ENCODE peak calls at places on chromosomes 5 and 9, in six cellular contexts. One of them, this sample, is unnamed.

GRCh38 chr9:107710552-107710951 is 221.0 kb upstream of the KLF4 start:
- DNase-seq in omental fat pad: no peak
- DNase-seq in HCT116: no peak
- DNase-seq in Calu3: no peak
- DNase-seq in CD4-positive, alpha-beta T cell: no peak
- DNase-seq in CD8-positive, alpha-beta T cell: no peak
- DNase-seq in this sample: no peak

GRCh38 chr5:171429543-171429910 is 10.1 kb downstream of the FGF18 start:
- DNase-seq in HCT116: no peak
- DNase-seq in omental fat pad: no peak
- DNase-seq in CD4-positive, alpha-beta T cell: no peak
- DNase-seq in Calu3: no peak
- DNase-seq in CD8-positive, alpha-beta T cell: no peak
- DNase-seq in this sample: peak

GRCh38 chr5:151591144-151591819 is at the start of gene FAT2:
- DNase-seq in Calu3: no peak
- DNase-seq in HCT116: no peak
- DNase-seq in CD8-positive, alpha-beta T cell: no peak
- DNase-seq in omental fat pad: no peak
- DNase-seq in CD4-positive, alpha-beta T cell: no peak
- DNase-seq in this sample: no peak

GRCh38 chr5:148951612-148952011 is 111.2 kb downstream of the SH3TC2 start:
- DNase-seq in HCT116: no peak
- DNase-seq in CD4-positive, alpha-beta T cell: no peak
- DNase-seq in CD8-positive, alpha-beta T cell: no peak
- DNase-seq in Calu3: no peak
- DNase-seq in omental fat pad: no peak
- DNase-seq in this sample: no peak

GRCh38 chr9:117916291-117916690 is 212.1 kb downstream of the TLR4 start:
- DNase-seq in HCT116: no peak
- DNase-seq in CD4-positive, alpha-beta T cell: no peak
- DNase-seq in Calu3: no peak
- DNase-seq in omental fat pad: no peak
- DNase-seq in CD8-positive, alpha-beta T cell: no peak
- DNase-seq in this sample: no peak

GRCh38 chr9:75896193-75896592 is 5.7 kb downstream of the PCSK5 start:
- DNase-seq in CD4-positive, alpha-beta T cell: no peak
- DNase-seq in CD8-positive, alpha-beta T cell: no peak
- DNase-seq in Calu3: no peak
- DNase-seq in omental fat pad: no peak
- DNase-seq in HCT116: no peak
- DNase-seq in this sample: no peak

GRCh38 chr5:56480305-56481146 is 247.4 kb upstream of the ANKRD55 start:
- DNase-seq in CD4-positive, alpha-beta T cell: no peak
- DNase-seq in omental fat pad: no peak
- DNase-seq in CD8-positive, alpha-beta T cell: peak
- DNase-seq in Calu3: peak
- DNase-seq in HCT116: no peak
- DNase-seq in this sample: no peak

GRCh38 chr9:111914749-111915424 is 18.3 kb downstream of the UGCG start:
- DNase-seq in CD4-positive, alpha-beta T cell: no peak
- DNase-seq in HCT116: no peak
- DNase-seq in Calu3: no peak
- DNase-seq in CD8-positive, alpha-beta T cell: no peak
- DNase-seq in omental fat pad: no peak
- DNase-seq in this sample: no peak

GRCh38 chr5:159133041-159133741 is 33.5 kb upstream of the EBF1 start:
- DNase-seq in CD8-positive, alpha-beta T cell: no peak
- DNase-seq in Calu3: peak
- DNase-seq in omental fat pad: no peak
- DNase-seq in CD4-positive, alpha-beta T cell: no peak
- DNase-seq in HCT116: peak
- DNase-seq in this sample: no peak

GRCh38 chr5:83488821-83489220 is 17.3 kb downstream of the VCAN start:
- DNase-seq in Calu3: no peak
- DNase-seq in CD8-positive, alpha-beta T cell: no peak
- DNase-seq in omental fat pad: no peak
- DNase-seq in HCT116: no peak
- DNase-seq in CD4-positive, alpha-beta T cell: no peak
- DNase-seq in this sample: no peak

GRCh38 chr9:4515958-4516375 is 25.7 kb downstream of the SLC1A1 start:
- DNase-seq in CD8-positive, alpha-beta T cell: no peak
- DNase-seq in Calu3: no peak
- DNase-seq in omental fat pad: no peak
- DNase-seq in CD4-positive, alpha-beta T cell: no peak
- DNase-seq in HCT116: no peak
- DNase-seq in this sample: no peak

GRCh38 chr5:175254155-175254554 is 189.8 kb downstream of the DRD1 start:
- DNase-seq in CD4-positive, alpha-beta T cell: no peak
- DNase-seq in omental fat pad: no peak
- DNase-seq in HCT116: no peak
- DNase-seq in Calu3: no peak
- DNase-seq in CD8-positive, alpha-beta T cell: no peak
- DNase-seq in this sample: no peak

GRCh38 chr5:160262665-160263064 is 33.4 kb downstream of the FABP6 start:
- DNase-seq in CD4-positive, alpha-beta T cell: no peak
- DNase-seq in HCT116: no peak
- DNase-seq in CD8-positive, alpha-beta T cell: no peak
- DNase-seq in omental fat pad: no peak
- DNase-seq in Calu3: no peak
- DNase-seq in this sample: no peak

GRCh38 chr9:26158631-26159150 is 480.4 kb upstream of the TUSC1 start:
- DNase-seq in omental fat pad: no peak
- DNase-seq in Calu3: no peak
- DNase-seq in HCT116: no peak
- DNase-seq in CD4-positive, alpha-beta T cell: no peak
- DNase-seq in CD8-positive, alpha-beta T cell: no peak
- DNase-seq in this sample: no peak

GRCh38 chr5:33513786-33514185 is 73.0 kb downstream of the TARS1 start:
- DNase-seq in HCT116: no peak
- DNase-seq in CD8-positive, alpha-beta T cell: no peak
- DNase-seq in Calu3: no peak
- DNase-seq in omental fat pad: no peak
- DNase-seq in CD4-positive, alpha-beta T cell: no peak
- DNase-seq in this sample: no peak
- TF ChIP-seq CTCF in HCT116: no peak
- TF ChIP-seq CTCF in CD8-positive, alpha-beta T cell: no peak
- TF ChIP-seq CTCF in Calu3: no peak
- TF ChIP-seq CTCF in omental fat pad: no peak
- TF ChIP-seq CTCF in CD4-positive, alpha-beta T cell: no peak
- TF ChIP-seq CTCF in this sample: no peak

GRCh38 chr5:176629853-176630680 is at the start of the genes EIF4E1B and SNCB:
- DNase-seq in CD4-positive, alpha-beta T cell: no peak
- DNase-seq in CD8-positive, alpha-beta T cell: peak
- DNase-seq in Calu3: peak
- DNase-seq in HCT116: no peak
- DNase-seq in omental fat pad: no peak
- DNase-seq in this sample: peak
- TF ChIP-seq CTCF in CD4-positive, alpha-beta T cell: no peak
- TF ChIP-seq CTCF in CD8-positive, alpha-beta T cell: peak
- TF ChIP-seq CTCF in Calu3: no peak
- TF ChIP-seq CTCF in HCT116: no peak
- TF ChIP-seq CTCF in omental fat pad: no peak
- TF ChIP-seq CTCF in this sample: no peak

DNA sequence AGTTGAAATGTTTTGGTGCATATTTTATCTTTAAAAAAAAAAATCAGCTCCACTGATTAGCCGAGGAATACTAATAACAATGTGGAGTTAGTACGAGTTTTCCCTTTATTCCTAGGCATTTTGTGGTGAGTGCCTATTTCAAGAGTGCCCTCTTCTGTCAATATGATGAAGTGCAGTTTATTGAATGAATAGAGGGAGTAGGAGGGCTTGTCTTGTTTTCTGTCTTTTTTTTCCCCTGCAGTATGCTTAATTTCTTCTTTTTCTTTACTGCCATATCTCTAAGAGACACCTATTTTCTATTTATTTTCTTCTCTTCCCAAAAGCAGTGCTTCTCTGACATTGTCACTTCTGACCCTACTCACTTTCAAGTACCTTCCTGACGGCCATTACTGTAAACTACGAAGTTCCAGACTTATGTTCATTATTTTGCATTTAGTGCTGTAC is 169.6 kb upstream of the PITX1 start:
- DNase-seq in HCT116: no peak
- DNase-seq in CD4-positive, alpha-beta T cell: no peak
- DNase-seq in Calu3: no peak
- DNase-seq in CD8-positive, alpha-beta T cell: no peak
- DNase-seq in omental fat pad: no peak
- DNase-seq in this sample: no peak
- TF ChIP-seq CTCF in HCT116: peak
- TF ChIP-seq CTCF in CD4-positive, alpha-beta T cell: no peak
- TF ChIP-seq CTCF in Calu3: peak
- TF ChIP-seq CTCF in CD8-positive, alpha-beta T cell: no peak
- TF ChIP-seq CTCF in omental fat pad: no peak
- TF ChIP-seq CTCF in this sample: no peak

GRCh38 chr5:2848634-2849033 is 97.2 kb upstream of the IRX2 start:
- DNase-seq in Calu3: no peak
- DNase-seq in CD4-positive, alpha-beta T cell: no peak
- DNase-seq in omental fat pad: no peak
- DNase-seq in CD8-positive, alpha-beta T cell: no peak
- DNase-seq in HCT116: no peak
- DNase-seq in this sample: no peak
- TF ChIP-seq CTCF in Calu3: no peak
- TF ChIP-seq CTCF in CD4-positive, alpha-beta T cell: no peak
- TF ChIP-seq CTCF in omental fat pad: no peak
- TF ChIP-seq CTCF in CD8-positive, alpha-beta T cell: no peak
- TF ChIP-seq CTCF in HCT116: no peak
- TF ChIP-seq CTCF in this sample: no peak

GRCh38 chr9:6686396-6686795 is 40.9 kb upstream of the GLDC start:
- DNase-seq in Calu3: no peak
- DNase-seq in CD4-positive, alpha-beta T cell: no peak
- DNase-seq in CD8-positive, alpha-beta T cell: no peak
- DNase-seq in omental fat pad: no peak
- DNase-seq in HCT116: no peak
- DNase-seq in this sample: no peak
- TF ChIP-seq CTCF in Calu3: no peak
- TF ChIP-seq CTCF in CD4-positive, alpha-beta T cell: peak
- TF ChIP-seq CTCF in CD8-positive, alpha-beta T cell: no peak
- TF ChIP-seq CTCF in omental fat pad: no peak
- TF ChIP-seq CTCF in HCT116: no peak
- TF ChIP-seq CTCF in this sample: no peak

GRCh38 chr5:139847790-139848507 is 52.3 kb downstream of the PSD2 start:
- DNase-seq in CD8-positive, alpha-beta T cell: peak
- DNase-seq in HCT116: no peak
- DNase-seq in CD4-positive, alpha-beta T cell: peak
- DNase-seq in omental fat pad: no peak
- DNase-seq in Calu3: peak
- DNase-seq in this sample: peak
- TF ChIP-seq CTCF in CD8-positive, alpha-beta T cell: no peak
- TF ChIP-seq CTCF in HCT116: no peak
- TF ChIP-seq CTCF in CD4-positive, alpha-beta T cell: no peak
- TF ChIP-seq CTCF in omental fat pad: no peak
- TF ChIP-seq CTCF in Calu3: no peak
- TF ChIP-seq CTCF in this sample: no peak

DNA sequence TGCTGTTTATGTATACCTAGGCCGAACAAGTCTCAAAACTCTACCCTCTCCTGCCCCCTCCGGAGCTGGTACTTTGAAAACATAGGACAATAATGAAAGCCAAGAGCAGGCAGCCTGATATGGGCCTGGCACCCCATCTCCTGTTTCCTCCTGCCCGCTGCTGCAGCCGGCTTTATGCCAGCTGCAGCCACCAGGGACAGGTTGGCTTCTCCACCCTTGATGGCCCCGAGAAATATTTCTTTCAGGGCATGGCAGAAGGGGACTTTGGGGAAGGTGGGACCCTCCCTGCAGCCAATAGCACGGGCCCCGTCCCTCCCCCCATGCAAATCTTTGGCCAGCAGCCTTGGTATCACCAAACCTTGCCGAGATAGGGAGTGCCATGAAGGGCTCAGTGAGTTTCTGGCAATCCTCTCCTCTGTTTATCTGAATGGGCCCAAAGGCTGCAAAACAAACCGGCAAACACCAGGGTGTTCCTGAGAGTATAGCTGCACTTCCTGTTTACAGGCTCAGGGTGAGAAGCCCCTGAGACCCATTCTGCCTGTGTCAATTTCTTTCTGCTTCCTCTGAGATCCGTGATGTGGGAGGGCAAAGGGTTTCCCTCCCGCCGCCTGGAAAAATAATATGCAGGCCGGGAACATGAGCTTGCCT is 73.4 kb upstream of the BOD1 start:
- DNase-seq in HCT116: no peak
- DNase-seq in CD4-positive, alpha-beta T cell: no peak
- DNase-seq in Calu3: peak
- DNase-seq in omental fat pad: no peak
- DNase-seq in CD8-positive, alpha-beta T cell: no peak
- DNase-seq in this sample: no peak
- TF ChIP-seq CTCF in HCT116: no peak
- TF ChIP-seq CTCF in CD4-positive, alpha-beta T cell: no peak
- TF ChIP-seq CTCF in Calu3: no peak
- TF ChIP-seq CTCF in omental fat pad: no peak
- TF ChIP-seq CTCF in CD8-positive, alpha-beta T cell: no peak
- TF ChIP-seq CTCF in this sample: no peak

GRCh38 chr5:40669606-40670005 is 10.1 kb upstream of the PTGER4 start:
- DNase-seq in HCT116: no peak
- DNase-seq in CD8-positive, alpha-beta T cell: no peak
- DNase-seq in Calu3: no peak
- DNase-seq in CD4-positive, alpha-beta T cell: no peak
- DNase-seq in omental fat pad: no peak
- DNase-seq in this sample: no peak
- TF ChIP-seq CTCF in HCT116: no peak
- TF ChIP-seq CTCF in CD8-positive, alpha-beta T cell: no peak
- TF ChIP-seq CTCF in Calu3: no peak
- TF ChIP-seq CTCF in CD4-positive, alpha-beta T cell: no peak
- TF ChIP-seq CTCF in omental fat pad: no peak
- TF ChIP-seq CTCF in this sample: no peak

GRCh38 chr5:169574147-169574646 is 9.4 kb upstream of the SPDL1 start:
- DNase-seq in CD4-positive, alpha-beta T cell: no peak
- DNase-seq in Calu3: no peak
- DNase-seq in CD8-positive, alpha-beta T cell: no peak
- DNase-seq in omental fat pad: no peak
- DNase-seq in HCT116: no peak
- DNase-seq in this sample: no peak

GRCh38 chr5:169576181-169576598 is 7.4 kb upstream of the SPDL1 start:
- DNase-seq in CD4-positive, alpha-beta T cell: no peak
- DNase-seq in HCT116: no peak
- DNase-seq in Calu3: no peak
- DNase-seq in omental fat pad: peak
- DNase-seq in CD8-positive, alpha-beta T cell: no peak
- DNase-seq in this sample: no peak

GRCh38 chr5:169580964-169581363 is 2.6 kb upstream of the SPDL1 start:
- DNase-seq in omental fat pad: no peak
- DNase-seq in HCT116: no peak
- DNase-seq in CD8-positive, alpha-beta T cell: no peak
- DNase-seq in Calu3: no peak
- DNase-seq in CD4-positive, alpha-beta T cell: no peak
- DNase-seq in this sample: no peak

GRCh38 chr5:169581580-169582227 is 1.9 kb upstream of the SPDL1 start:
- DNase-seq in CD4-positive, alpha-beta T cell: peak
- DNase-seq in omental fat pad: peak
- DNase-seq in CD8-positive, alpha-beta T cell: peak
- DNase-seq in Calu3: peak
- DNase-seq in HCT116: peak
- DNase-seq in this sample: peak

DNA sequence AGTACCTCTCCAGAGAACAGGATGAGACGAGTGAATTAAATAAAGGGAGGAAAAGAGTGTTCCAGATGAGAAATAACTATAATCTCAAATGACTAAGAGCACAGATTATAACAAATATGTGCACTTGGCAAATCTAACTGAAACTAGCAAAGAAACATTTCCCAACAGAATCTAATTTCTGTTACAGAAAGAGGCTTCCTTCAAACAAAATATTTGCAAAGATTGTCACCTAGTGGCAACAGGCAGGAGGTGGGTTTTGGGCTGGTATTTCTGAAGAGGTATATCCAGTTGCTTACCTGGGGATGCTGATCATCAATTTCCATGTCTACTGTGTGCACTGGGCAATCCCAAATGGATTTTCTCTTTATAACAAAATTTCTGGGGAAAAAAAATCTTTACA is 5.6 kb upstream of the SPDL1 start:
- DNase-seq in HCT116: no peak
- DNase-seq in CD4-positive, alpha-beta T cell: no peak
- DNase-seq in omental fat pad: no peak
- DNase-seq in Calu3: no peak
- DNase-seq in CD8-positive, alpha-beta T cell: no peak
- DNase-seq in this sample: no peak
- TF ChIP-seq CTCF in HCT116: peak
- TF ChIP-seq CTCF in CD4-positive, alpha-beta T cell: no peak
- TF ChIP-seq CTCF in omental fat pad: no peak
- TF ChIP-seq CTCF in Calu3: no peak
- TF ChIP-seq CTCF in CD8-positive, alpha-beta T cell: no peak
- TF ChIP-seq CTCF in this sample: no peak

This sample was measured in natural killer cell.